ENCODE peak calls at places on chromosomes 16 and 17, in ten cellular contexts. Z is GM10248, V is foreskin fibroblast, K is B cell, R is right lobe of liver, T is heart left ventricle, F is uterus, M is glutamatergic neuron, J is lower lobe of right lung, Y is transverse colon. X is an unnamed sample.

GRCh38 chr17:72567774-72568173 is 447.0 kb downstream of the SOX9 start:
- DNase-seq in T (no peak), M (no peak), J (no peak), K (no peak), F (no peak), R (no peak), Y (no peak), V (no peak), Z (no peak), X (no peak)

GRCh38 chr17:67412057-67412456 is 35.0 kb downstream of the PITPNC1 start:
- DNase-seq in Y (no peak), M (no peak), J (no peak), R (peak; percentile 70), F (no peak), K (no peak), T (peak; percentile 25), Z (no peak), V (no peak), X (no peak)

GRCh38 chr17:73799781-73800627 is 155.8 kb upstream of the SDK2 start:
- DNase-seq in Y (no peak), J (no peak), T (no peak), K (no peak), V (no peak), Z (no peak), F (no peak), M (no peak), R (no peak), X (no peak)

GRCh38 chr17:57593739-57594462 is 151.2 kb downstream of the CCDC182 start:
- DNase-seq in M (no peak), Z (no peak), F (no peak), J (no peak), R (no peak), T (no peak), K (no peak), Y (no peak), V (no peak), X (no peak)

GRCh38 chr16:12796498-12796897 is 7.2 kb downstream of the CPPED1 start:
- DNase-seq in V (no peak), R (no peak), Y (no peak), M (no peak), K (no peak), J (no peak), Z (no peak), T (no peak), F (no peak), X (no peak)

GRCh38 chr17:59004338-59005111 is 102.2 kb downstream of the TRIM37 start:
- DNase-seq in Z (peak; percentile 57), Y (peak; percentile 64), F (peak; percentile 50), J (no peak), V (peak; percentile 27), R (peak; percentile 35), T (peak; percentile 45), M (peak; percentile 72), K (peak; percentile 35), X (peak; percentile 47)

GRCh38 chr16:11665071-11665491 is 3.2 kb upstream of the SNN start:
- DNase-seq in K (no peak), T (no peak), V (no peak), R (no peak), M (peak; percentile 94), F (no peak), Y (no peak), Z (no peak), J (no peak), X (no peak)

GRCh38 chr16:31094088-31094423 is 541 bp downstream of the VKORC1 start:
- DNase-seq in Z (no peak), M (no peak), F (no peak), Y (no peak), T (no peak), R (no peak), J (no peak), V (no peak), K (no peak), X (no peak)

GRCh38 chr16:66728117-66728787 is 23.2 kb downstream of the DYNC1LI2 start:
- DNase-seq in R (no peak), Z (peak; percentile 67), Y (peak; percentile 22), F (peak; percentile 27), T (peak; percentile 47), K (peak; percentile 44), M (no peak), J (no peak), V (no peak), X (peak; percentile 61)

GRCh38 chr17:62676952-62677596 is 49.6 kb downstream of the MRC2 start:
- DNase-seq in Y (no peak), K (peak; percentile 17), T (no peak), V (no peak), J (peak; percentile 26), R (no peak), Z (no peak), F (no peak), M (no peak), X (no peak)

DNA sequence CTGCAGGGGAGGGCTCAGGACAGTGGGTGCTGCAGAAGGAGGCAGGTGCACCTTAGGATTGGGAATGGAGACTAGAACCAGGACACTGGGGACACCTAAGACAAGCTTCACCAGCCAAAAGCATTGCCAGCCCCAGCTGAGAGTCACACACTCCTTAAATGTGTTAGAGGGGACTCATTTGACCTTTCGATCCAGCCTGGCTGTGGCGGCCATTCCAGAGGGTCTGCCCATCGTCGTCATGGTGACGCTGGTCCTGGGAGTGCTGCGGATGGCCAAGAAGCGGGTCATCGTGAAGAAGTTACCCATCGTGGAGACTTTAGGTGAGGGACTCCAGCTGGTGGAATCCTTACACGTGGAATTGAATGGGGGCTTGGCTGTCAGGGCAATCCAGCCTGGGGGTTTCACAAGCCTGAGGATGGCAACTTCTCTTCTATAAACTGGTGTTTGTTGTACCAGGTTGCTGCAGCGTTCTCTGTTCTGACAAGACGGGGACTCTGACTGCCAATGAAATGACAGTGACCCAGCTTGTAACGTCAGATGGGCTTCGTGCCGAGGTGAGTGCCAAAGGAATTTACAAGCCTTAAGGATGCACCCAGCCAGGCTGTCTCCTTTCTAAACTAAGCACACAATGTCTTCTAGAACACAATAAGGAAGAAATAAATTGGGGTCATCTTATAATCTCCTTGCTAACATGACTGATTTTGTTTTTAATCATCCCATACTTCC is 65.3 kb downstream of the MEAK7 start:
- DNase-seq in T (no peak), V (no peak), R (no peak), M (no peak), Y (no peak), Z (no peak), F (no peak), K (no peak), J (no peak), X (no peak)
- TF ChIP-seq CTCF in T (no peak), V (no peak), R (no peak), M (no peak), Y (no peak), Z (no peak), F (no peak), K (no peak), J (no peak), X (no peak)

GRCh38 chr17:50144845-50145531 is 5.5 kb downstream of the PPP1R9B start:
- DNase-seq in Z (no peak), K (no peak), Y (no peak), R (peak; percentile 70), V (peak; percentile 44), J (no peak), M (no peak), F (no peak), T (peak; percentile 69), X (no peak)

GRCh38 chr17:50146927-50147640 is 3.4 kb downstream of the PPP1R9B start:
- DNase-seq in R (no peak), T (no peak), J (no peak), Y (no peak), K (no peak), V (no peak), M (no peak), F (no peak), Z (no peak), X (no peak)

GRCh38 chr17:50145532-50146229 is 4.8 kb downstream of the PPP1R9B start:
- DNase-seq in Y (no peak), R (no peak), F (no peak), T (no peak), Z (no peak), K (no peak), J (no peak), V (no peak), M (no peak), X (no peak)

GRCh38 chr17:50147841-50148225 is 2.6 kb downstream of the PPP1R9B start:
- DNase-seq in M (no peak), Z (no peak), J (no peak), Y (peak; percentile 43), K (no peak), F (no peak), V (no peak), R (peak; percentile 55), T (peak; percentile 74), X (no peak)

DNA sequence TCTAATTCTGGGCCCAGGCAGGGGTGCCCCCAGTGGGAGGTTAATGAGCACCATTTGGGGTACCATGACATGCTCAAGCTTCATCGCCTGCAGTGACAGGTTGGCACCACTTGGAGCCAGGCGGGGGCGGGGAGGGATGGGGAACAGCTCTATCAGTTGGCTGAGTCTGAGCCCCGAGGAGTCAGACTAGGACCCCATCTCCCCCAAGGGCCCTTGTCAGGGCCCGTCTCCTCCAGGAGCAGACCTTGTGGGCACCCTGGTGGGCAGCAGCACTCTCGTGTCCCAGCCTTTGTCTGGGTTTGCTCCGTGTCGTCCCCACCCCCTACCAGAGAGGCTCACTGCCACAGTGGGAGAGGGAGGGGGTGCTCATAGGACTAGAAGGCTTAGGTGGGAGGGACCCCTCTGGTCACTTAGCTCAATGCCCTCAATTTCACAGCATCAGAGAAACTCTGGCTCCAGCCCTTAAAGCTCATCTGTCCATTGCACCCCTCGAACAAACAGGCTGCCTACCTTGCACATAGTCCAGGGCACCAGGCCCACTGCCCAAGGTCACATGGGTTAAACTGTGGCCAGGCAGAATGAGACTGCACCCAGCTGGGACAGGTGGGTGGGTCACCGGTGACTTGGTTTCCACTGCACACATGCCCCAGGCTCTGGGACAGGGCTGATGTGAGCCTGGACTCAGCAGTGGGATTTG is 4.1 kb downstream of the PPP1R9B start:
- DNase-seq in V (no peak), F (no peak), Y (no peak), Z (no peak), R (no peak), K (peak; percentile 65), T (no peak), M (no peak), J (no peak), X (no peak)
- TF ChIP-seq CTCF in V (no peak), F (no peak), Y (no peak), Z (no peak), R (no peak), K (peak; percentile 43), T (no peak), M (no peak), J (no peak), X (no peak)

DNA sequence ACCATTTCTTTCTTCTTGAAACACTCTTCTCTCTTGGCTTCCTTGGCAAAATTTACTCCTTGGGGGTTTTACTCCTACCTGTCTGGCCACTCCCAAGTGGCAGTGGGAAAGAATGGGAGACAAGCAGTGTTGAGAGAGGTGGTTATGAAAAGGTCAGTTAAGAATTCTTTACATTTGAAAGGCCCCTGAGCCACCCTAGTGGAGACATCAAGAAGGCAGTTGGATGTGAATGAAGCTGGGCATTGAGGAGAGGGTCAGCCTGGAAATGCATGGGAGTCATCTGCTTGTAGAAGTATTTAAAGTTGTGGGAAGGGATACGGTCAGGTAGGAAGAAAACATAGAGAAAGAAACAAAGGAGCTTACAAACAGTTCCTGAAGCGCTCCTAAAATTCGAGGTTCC is 42.3 kb upstream of the CCNF start:
- DNase-seq in F (no peak), Z (no peak), R (no peak), T (no peak), V (no peak), M (no peak), J (no peak), K (no peak), Y (no peak), X (no peak)
- TF ChIP-seq CTCF in F (no peak), Z (no peak), R (no peak), T (no peak), V (peak; percentile 25), M (no peak), J (no peak), K (no peak), Y (no peak), X (no peak)

GRCh38 chr17:47078801-47079200 is 99.7 kb upstream of the RPRML start:
- DNase-seq in F (no peak), K (no peak), Z (no peak), J (no peak), V (no peak), M (no peak), R (no peak), Y (no peak), T (no peak), X (no peak)
- TF ChIP-seq CTCF in F (no peak), K (no peak), Z (no peak), J (no peak), V (no peak), M (no peak), R (no peak), Y (no peak), T (no peak), X (no peak)